ENCODE peak calls at places on chromosomes 12 and 14, in eight cellular contexts. F is PC-3, R is psoas muscle, Y is GM12878, E is uterus, X is RWPE1, J is gastrocnemius medialis, W is endothelial cell of umbilical vein. Q is an unnamed sample.

GRCh38 chr14:37588667-37588955 is 6.4 kb downstream of the FOXA1 start:
- DNase-seq in W (no peak), F (peak), R (no peak), J (no peak), X (no peak), Y (no peak), E (no peak), Q (no peak)

GRCh38 chr14:21990116-21990515 is 316.5 kb upstream of the OR4E1 start:
- DNase-seq in E (no peak), W (peak), F (peak), Y (no peak), R (no peak), X (peak), J (no peak), Q (no peak)

GRCh38 chr12:76790564-76791552 is 26.9 kb downstream of the ZDHHC17 start:
- DNase-seq in F (peak), Y (no peak), R (no peak), W (peak), E (no peak), J (no peak), X (peak), Q (no peak)

GRCh38 chr12:109650808-109651207 is 62.8 kb upstream of the FAM222A start:
- DNase-seq in W (no peak), X (no peak), Y (no peak), R (no peak), F (no peak), J (no peak), E (no peak), Q (no peak)

GRCh38 chr14:89429206-89430091 is 12.4 kb upstream of the FOXN3 start:
- DNase-seq in Y (no peak), F (no peak), W (peak), E (peak), R (no peak), X (no peak), J (no peak), Q (no peak)

GRCh38 chr12:132166093-132166492 is 21.8 kb downstream of the NOC4L start:
- DNase-seq in Y (no peak), X (no peak), F (no peak), R (no peak), W (no peak), E (no peak), J (no peak), Q (no peak)

GRCh38 chr12:119603767-119604166 is 10.2 kb downstream of the TMEM233 start:
- DNase-seq in E (no peak), F (no peak), R (no peak), J (no peak), W (no peak), X (no peak), Y (no peak), Q (no peak)

GRCh38 chr12:116236148-116236731 is 41.3 kb downstream of the MED13L start:
- DNase-seq in Y (peak), E (no peak), X (peak), W (peak), F (peak), R (peak), J (peak), Q (no peak)

GRCh38 chr12:33703221-33703620 is 263.6 kb upstream of the SYT10 start:
- DNase-seq in E (no peak), F (peak), J (no peak), R (no peak), X (peak), W (no peak), Y (no peak), Q (no peak)

GRCh38 chr14:92937229-92937937 is 14.4 kb downstream of the CHGA start:
- DNase-seq in R (peak), F (peak), Y (no peak), X (peak), J (no peak), E (no peak), W (no peak), Q (no peak)

GRCh38 chr12:88375960-88376305 is 204.3 kb downstream of the KITLG start:
- DNase-seq in R (no peak), J (no peak), Y (no peak), F (peak), X (no peak), W (no peak), E (no peak), Q (no peak)

GRCh38 chr12:1928439-1929121 is 10.1 kb upstream of the CACNA2D4 start:
- DNase-seq in Y (no peak), F (no peak), W (no peak), R (no peak), X (no peak), E (peak), J (no peak), Q (no peak)

GRCh38 chr12:70393787-70394519 is 27.9 kb downstream of the KCNMB4 start:
- DNase-seq in J (no peak), R (no peak), W (no peak), F (peak), Y (no peak), X (no peak), E (no peak), Q (no peak)

GRCh38 chr14:76836029-76836630 is 9.9 kb downstream of the LRRC74A start:
- DNase-seq in E (no peak), R (no peak), F (no peak), X (no peak), Y (no peak), W (no peak), J (no peak), Q (no peak)

GRCh38 chr12:49422038-49422575 is 54.8 kb downstream of the SPATS2 start:
- DNase-seq in W (peak), F (no peak), X (no peak), Y (no peak), R (no peak), E (no peak), J (no peak), Q (no peak)

GRCh38 chr14:68246074-68246980 is 426.7 kb downstream of the RAD51B start:
- DNase-seq in J (no peak), E (no peak), F (peak), X (no peak), W (peak), Y (no peak), R (no peak), Q (no peak)

GRCh38 chr12:108935165-108935564 is 55.3 kb downstream of the DAO start:
- DNase-seq in X (no peak), J (no peak), Y (peak), W (no peak), R (no peak), E (no peak), F (no peak), Q (no peak)

GRCh38 chr12:56266634-56267442 is at the start of gene COQ10A:
- DNase-seq in W (peak), J (peak), E (peak), Y (peak), X (peak), R (peak), F (peak), Q (peak)

GRCh38 chr12:68180792-68181744 is 21.5 kb upstream of the IFNG start:
- DNase-seq in J (no peak), E (no peak), W (no peak), Y (no peak), F (no peak), R (peak), X (no peak), Q (no peak)

GRCh38 chr12:20404576-20405346 is 36.4 kb downstream of the PDE3A start:
- DNase-seq in Y (no peak), W (peak), E (no peak), R (peak), F (no peak), X (no peak), J (no peak), Q (no peak)

DNA sequence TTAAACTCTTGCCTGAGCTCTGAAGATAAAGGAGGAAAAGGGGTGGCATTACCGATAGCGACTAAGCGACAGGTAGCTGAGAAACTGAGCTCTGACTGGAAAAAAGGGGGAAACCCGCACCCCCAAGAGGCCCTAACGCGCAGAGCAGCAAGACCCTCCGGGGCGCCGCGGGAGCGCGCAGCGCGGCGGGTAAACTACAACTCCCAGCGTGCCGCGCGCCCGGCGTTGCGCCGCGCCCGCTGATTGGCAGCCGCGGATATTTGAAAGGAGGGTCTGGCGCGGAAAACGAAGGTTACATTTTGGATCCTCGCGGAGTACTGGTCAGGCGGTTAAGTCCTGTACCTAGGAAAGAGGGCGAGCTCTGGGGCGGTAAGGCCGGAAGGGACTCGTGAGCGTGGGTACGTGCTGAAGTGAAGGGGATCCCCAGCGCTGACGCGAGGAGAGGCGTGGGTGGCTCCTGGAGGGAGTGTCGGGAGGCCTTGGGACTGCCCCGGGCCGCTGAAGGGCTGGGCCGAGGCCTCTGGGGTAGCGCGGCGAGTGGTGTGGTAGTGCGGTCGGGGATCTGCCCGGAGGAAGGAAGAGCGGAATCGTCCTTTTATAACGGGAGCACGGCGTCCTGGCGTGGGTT is at the start of gene ESPL1:
- DNase-seq in R (peak), F (peak), J (peak), X (peak), W (peak), Y (peak), E (peak), Q (no peak)
- TF ChIP-seq CTCF in R (no peak), F (peak), J (peak), X (peak), W (peak), Y (peak), E (peak), Q (no peak)

GRCh38 chr12:93668919-93669418 is 8.2 kb upstream of the CRADD start:
- DNase-seq in Y (peak), E (no peak), J (no peak), W (no peak), X (no peak), F (peak), R (no peak), Q (no peak)
- H3K27ac ChIP-seq in Y (no peak), E (no peak), J (no peak), W (no peak), X (no peak), F (no peak), R (no peak), Q (no peak)

DNA sequence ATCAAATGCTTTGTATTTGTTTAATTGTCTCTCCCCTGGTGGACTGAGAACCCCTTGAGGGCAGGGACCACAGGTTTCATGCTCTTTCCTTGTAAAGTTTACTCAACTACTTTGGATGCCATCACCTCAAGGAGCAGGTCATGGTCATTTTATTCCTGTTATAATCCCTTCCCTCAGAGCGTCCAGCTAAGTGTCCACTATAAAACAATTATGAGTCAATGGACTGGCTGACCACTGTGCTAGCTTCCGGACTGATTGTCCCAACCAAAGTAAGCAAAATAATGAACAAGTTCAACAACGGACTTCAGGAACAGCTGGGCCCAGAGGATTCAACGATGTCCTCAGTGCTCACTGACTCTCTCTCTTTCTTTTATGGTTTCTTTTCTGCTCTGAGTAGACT is 18.2 kb downstream of the AK7 start:
- DNase-seq in J (no peak), R (no peak), W (no peak), F (no peak), E (no peak), Y (no peak), X (no peak), Q (no peak)
- TF ChIP-seq CTCF in J (no peak), R (no peak), W (no peak), F (no peak), E (no peak), Y (no peak), X (no peak), Q (no peak)

GRCh38 chr14:70358631-70359030 is 852 bp downstream of the COX16 start:
- DNase-seq in J (no peak), X (peak), E (no peak), W (no peak), Y (no peak), F (peak), R (no peak), Q (no peak)
- H3K27ac ChIP-seq in J (peak), X (no peak), E (peak), W (peak), Y (peak), F (no peak), R (peak), Q (peak)

DNA sequence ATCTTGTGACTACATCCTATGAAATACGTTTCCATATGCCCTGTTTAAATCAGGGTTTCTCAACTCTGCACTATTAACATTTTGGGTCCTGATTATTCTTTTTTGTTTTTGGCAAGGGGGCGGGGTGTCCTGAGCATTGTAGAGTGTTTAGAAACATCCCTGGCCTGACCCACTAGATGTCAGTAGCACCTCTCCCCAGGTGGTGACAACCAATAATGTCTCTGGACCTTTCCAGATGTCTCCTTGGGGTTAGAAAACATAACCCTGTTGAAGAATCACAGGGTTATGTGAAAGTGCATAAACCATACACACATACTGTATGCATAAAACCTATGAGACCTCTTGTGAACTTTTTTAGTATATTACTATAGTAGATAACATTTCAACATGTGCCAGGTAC is 1.4 kb downstream of the ACAD10 start:
- DNase-seq in J (no peak), F (peak), X (peak), W (peak), E (no peak), Y (peak), R (no peak), Q (no peak)
- TF ChIP-seq CTCF in J (no peak), F (peak), X (peak), W (peak), E (no peak), Y (peak), R (no peak), Q (no peak)

Q was measured in coronary artery.